ENCODE peak calls at places on chromosomes 16 and 17, in nine cellular contexts. E is pancreas; X is NCI-H1105 treated with DMSO at 0.1 percent for 48 hours; C is activated gamma-delta T cell treated with Interleukin-2 at 50 U/mL for 16 hours; K is activated T-cell treated with anti-CD3 and anti-CD28 coated beads, Interleukin-2, amount 50 U/mL, for 1 hour; P is cardiac fibroblast; B is stimulated activated CD4-positive, alpha-beta T cell treated with anti-CD3 and anti-CD28 coated beads, Interleukin-15, amount 100 ng/mL, for 1 hour; Y is stromal cell of bone marrow; N is GM04503. A is an unnamed sample.

GRCh38 chr17:61221597-61222471 is 177.8 kb upstream of the TBX2 start:
- DNase-seq in E (no peak), X (no peak), C (no peak), K (no peak), P (no peak), B (no peak), Y (no peak), N (no peak), A (no peak)

GRCh38 chr16:72783716-72784320 is 264.1 kb downstream of the ZFHX3 start:
- DNase-seq in E (no peak), X (no peak), C (no peak), K (no peak), P (peak), B (no peak), Y (no peak), N (no peak), A (no peak)

GRCh38 chr17:41492351-41492750 is 2.6 kb upstream of the KRT36 start:
- DNase-seq in E (no peak), X (no peak), C (no peak), K (no peak), P (peak), B (no peak), Y (no peak), N (no peak), A (peak)

GRCh38 chr17:7732981-7733557 is 15.5 kb downstream of the DNAH2 start:
- DNase-seq in E (no peak), X (no peak), C (no peak), K (no peak), P (no peak), B (no peak), Y (no peak), N (no peak), A (peak)

GRCh38 chr17:67245073-67245693 is at the start of gene HELZ:
- DNase-seq in E (peak), X (peak), C (peak), K (peak), P (peak), B (peak), Y (peak), N (no peak), A (peak)

GRCh38 chr16:29986231-29986630 is 9.2 kb downstream of the HIRIP3 start:
- DNase-seq in E (no peak), X (no peak), C (no peak), K (no peak), P (no peak), B (no peak), Y (no peak), N (no peak), A (no peak)

GRCh38 chr16:56691885-56692284 is 9.6 kb downstream of the MT1X start:
- DNase-seq in E (no peak), X (peak), C (no peak), K (no peak), P (peak), B (no peak), Y (no peak), N (no peak), A (no peak)

GRCh38 chr17:76439314-76439928 is 13.5 kb downstream of the UBE2O start:
- DNase-seq in E (no peak), X (no peak), C (no peak), K (no peak), P (no peak), B (no peak), Y (no peak), N (no peak), A (no peak)

GRCh38 chr16:397736-398332 is 835 bp downstream of the NME4 start:
- DNase-seq in E (peak), X (no peak), C (no peak), K (peak), P (peak), B (no peak), Y (peak), N (no peak), A (peak)

GRCh38 chr17:4940625-4941021 is 555 bp downstream of the RNF167 start:
- DNase-seq in E (peak), X (no peak), C (peak), K (peak), P (no peak), B (no peak), Y (no peak), N (no peak), A (peak)

GRCh38 chr17:2688351-2689342 is 22.9 kb downstream of the CLUH start:
- DNase-seq in E (peak), X (peak), C (no peak), K (peak), P (no peak), B (no peak), Y (no peak), N (no peak), A (no peak)

GRCh38 chr16:85428168-85428898 is 184.8 kb upstream of the GSE1 start:
- DNase-seq in E (peak), X (no peak), C (peak), K (peak), P (peak), B (peak), Y (no peak), N (no peak), A (no peak)

GRCh38 chr17:20121359-20122235 is 112.4 kb downstream of the SPECC1 start:
- DNase-seq in E (no peak), X (peak), C (peak), K (peak), P (peak), B (peak), Y (peak), N (no peak), A (peak)

GRCh38 chr17:16516594-16517018 is 24.6 kb upstream of the LRRC75A start:
- DNase-seq in E (no peak), X (no peak), C (no peak), K (no peak), P (peak), B (no peak), Y (peak), N (no peak), A (no peak)

GRCh38 chr17:14205380-14205779 is 31.3 kb downstream of the CDRT15 start:
- DNase-seq in E (no peak), X (no peak), C (no peak), K (no peak), P (no peak), B (no peak), Y (no peak), N (no peak), A (no peak)

A was measured in upper lobe of left lung.